ENCODE peak calls at places on chromosomes 1 and 21, in six cellular contexts. One of them, this sample, is unnamed.

GRCh38 chr1:158793604-158794003 is 12.6 kb upstream of the OR6N2 start:
- DNase-seq in Calu3: no peak
- DNase-seq in GM13977: peak
- DNase-seq in left ventricle myocardium inferior: no peak
- DNase-seq in RWPE1: no peak
- DNase-seq in CD8-positive, alpha-beta T cell: peak
- DNase-seq in this sample: no peak

GRCh38 chr1:160267284-160267991 is 5.1 kb upstream of the DCAF8 start:
- DNase-seq in left ventricle myocardium inferior: no peak
- DNase-seq in GM13977: no peak
- DNase-seq in RWPE1: no peak
- DNase-seq in Calu3: no peak
- DNase-seq in CD8-positive, alpha-beta T cell: no peak
- DNase-seq in this sample: no peak

GRCh38 chr1:67094191-67094590 is 40.2 kb upstream of the SLC35D1 start:
- DNase-seq in left ventricle myocardium inferior: no peak
- DNase-seq in GM13977: no peak
- DNase-seq in CD8-positive, alpha-beta T cell: no peak
- DNase-seq in RWPE1: no peak
- DNase-seq in Calu3: no peak
- DNase-seq in this sample: no peak

GRCh38 chr1:157852476-157852875 is 10.9 kb upstream of the CD5L start:
- DNase-seq in Calu3: peak
- DNase-seq in RWPE1: peak
- DNase-seq in CD8-positive, alpha-beta T cell: no peak
- DNase-seq in left ventricle myocardium inferior: no peak
- DNase-seq in GM13977: no peak
- DNase-seq in this sample: no peak

GRCh38 chr1:151968791-151969399 is 24.8 kb downstream of the S100A10 start:
- DNase-seq in CD8-positive, alpha-beta T cell: no peak
- DNase-seq in GM13977: no peak
- DNase-seq in RWPE1: no peak
- DNase-seq in left ventricle myocardium inferior: no peak
- DNase-seq in Calu3: no peak
- DNase-seq in this sample: no peak

GRCh38 chr1:23865543-23865930 is 2.6 kb downstream of the FUCA1 start:
- DNase-seq in CD8-positive, alpha-beta T cell: no peak
- DNase-seq in left ventricle myocardium inferior: no peak
- DNase-seq in RWPE1: peak
- DNase-seq in Calu3: peak
- DNase-seq in GM13977: peak
- DNase-seq in this sample: no peak

GRCh38 chr1:41382531-41383090 is 21.4 kb downstream of the FOXO6 start:
- DNase-seq in GM13977: no peak
- DNase-seq in CD8-positive, alpha-beta T cell: no peak
- DNase-seq in left ventricle myocardium inferior: peak
- DNase-seq in RWPE1: peak
- DNase-seq in Calu3: peak
- DNase-seq in this sample: no peak

GRCh38 chr1:1153874-1154273 is 19.8 kb upstream of the TTLL10 start:
- DNase-seq in left ventricle myocardium inferior: no peak
- DNase-seq in RWPE1: no peak
- DNase-seq in CD8-positive, alpha-beta T cell: no peak
- DNase-seq in Calu3: no peak
- DNase-seq in GM13977: no peak
- DNase-seq in this sample: no peak

GRCh38 chr1:32636793-32637561 is 13.4 kb downstream of the ZBTB8OS start:
- DNase-seq in left ventricle myocardium inferior: no peak
- DNase-seq in GM13977: no peak
- DNase-seq in CD8-positive, alpha-beta T cell: no peak
- DNase-seq in RWPE1: peak
- DNase-seq in Calu3: no peak
- DNase-seq in this sample: no peak

GRCh38 chr1:13792429-13792828 is 92.4 kb downstream of the PRDM2 start:
- DNase-seq in CD8-positive, alpha-beta T cell: no peak
- DNase-seq in Calu3: no peak
- DNase-seq in GM13977: no peak
- DNase-seq in RWPE1: no peak
- DNase-seq in left ventricle myocardium inferior: no peak
- DNase-seq in this sample: no peak

GRCh38 chr1:17439250-17440073 is at the start of gene RCC2:
- DNase-seq in RWPE1: peak
- DNase-seq in GM13977: peak
- DNase-seq in CD8-positive, alpha-beta T cell: peak
- DNase-seq in left ventricle myocardium inferior: peak
- DNase-seq in Calu3: peak
- DNase-seq in this sample: peak

GRCh38 chr1:232669981-232670763 is 40.2 kb upstream of the SIPA1L2 start:
- DNase-seq in left ventricle myocardium inferior: no peak
- DNase-seq in Calu3: no peak
- DNase-seq in CD8-positive, alpha-beta T cell: no peak
- DNase-seq in GM13977: no peak
- DNase-seq in RWPE1: no peak
- DNase-seq in this sample: no peak

GRCh38 chr1:21232044-21232443 is 55.3 kb upstream of the EIF4G3 start:
- DNase-seq in GM13977: peak
- DNase-seq in CD8-positive, alpha-beta T cell: no peak
- DNase-seq in Calu3: peak
- DNase-seq in RWPE1: peak
- DNase-seq in left ventricle myocardium inferior: no peak
- DNase-seq in this sample: no peak

GRCh38 chr1:1213153-1213918 is 617 bp downstream of the TNFRSF4 start:
- DNase-seq in left ventricle myocardium inferior: peak
- DNase-seq in RWPE1: no peak
- DNase-seq in GM13977: no peak
- DNase-seq in Calu3: no peak
- DNase-seq in CD8-positive, alpha-beta T cell: no peak
- DNase-seq in this sample: peak

GRCh38 chr1:84862810-84863251 is 30.2 kb downstream of the LPAR3 start:
- DNase-seq in GM13977: peak
- DNase-seq in CD8-positive, alpha-beta T cell: no peak
- DNase-seq in left ventricle myocardium inferior: no peak
- DNase-seq in Calu3: no peak
- DNase-seq in RWPE1: no peak
- DNase-seq in this sample: no peak

GRCh38 chr1:154833841-154834240 is 36.2 kb downstream of the KCNN3 start:
- DNase-seq in CD8-positive, alpha-beta T cell: no peak
- DNase-seq in left ventricle myocardium inferior: no peak
- DNase-seq in RWPE1: no peak
- DNase-seq in Calu3: no peak
- DNase-seq in GM13977: no peak
- DNase-seq in this sample: no peak

GRCh38 chr1:204408074-204408507 is 3.5 kb downstream of the PPP1R15B start:
- DNase-seq in Calu3: peak
- DNase-seq in RWPE1: peak
- DNase-seq in left ventricle myocardium inferior: peak
- DNase-seq in CD8-positive, alpha-beta T cell: peak
- DNase-seq in GM13977: no peak
- DNase-seq in this sample: no peak

GRCh38 chr21:37986751-37987399 is 70.6 kb upstream of the KCNJ6 start:
- DNase-seq in RWPE1: no peak
- DNase-seq in Calu3: no peak
- DNase-seq in left ventricle myocardium inferior: no peak
- DNase-seq in CD8-positive, alpha-beta T cell: no peak
- DNase-seq in GM13977: no peak
- DNase-seq in this sample: no peak

GRCh38 chr1:63662056-63662836 is 69.0 kb downstream of the PGM1 start:
- DNase-seq in Calu3: peak
- DNase-seq in RWPE1: peak
- DNase-seq in left ventricle myocardium inferior: peak
- DNase-seq in CD8-positive, alpha-beta T cell: no peak
- DNase-seq in GM13977: no peak
- DNase-seq in this sample: no peak

GRCh38 chr1:37146071-37146470 is 111.8 kb upstream of the GRIK3 start:
- DNase-seq in CD8-positive, alpha-beta T cell: no peak
- DNase-seq in RWPE1: no peak
- DNase-seq in Calu3: no peak
- DNase-seq in GM13977: no peak
- DNase-seq in left ventricle myocardium inferior: no peak
- DNase-seq in this sample: no peak

GRCh38 chr1:112862753-112863426 is 93.1 kb downstream of the SLC16A1 start:
- DNase-seq in GM13977: no peak
- DNase-seq in CD8-positive, alpha-beta T cell: no peak
- DNase-seq in RWPE1: no peak
- DNase-seq in left ventricle myocardium inferior: no peak
- DNase-seq in Calu3: no peak
- DNase-seq in this sample: no peak

GRCh38 chr1:11522400-11523235 is 43.7 kb downstream of the DISP3 start:
- DNase-seq in CD8-positive, alpha-beta T cell: no peak
- DNase-seq in GM13977: no peak
- DNase-seq in RWPE1: no peak
- DNase-seq in left ventricle myocardium inferior: no peak
- DNase-seq in Calu3: no peak
- DNase-seq in this sample: no peak

GRCh38 chr1:223834660-223835263 is 11.0 kb downstream of the TP53BP2 start:
- DNase-seq in RWPE1: no peak
- DNase-seq in CD8-positive, alpha-beta T cell: no peak
- DNase-seq in left ventricle myocardium inferior: no peak
- DNase-seq in GM13977: no peak
- DNase-seq in Calu3: no peak
- DNase-seq in this sample: no peak

GRCh38 chr1:59707216-59707615 is 107.5 kb upstream of the HOOK1 start:
- DNase-seq in GM13977: no peak
- DNase-seq in RWPE1: peak
- DNase-seq in left ventricle myocardium inferior: peak
- DNase-seq in CD8-positive, alpha-beta T cell: no peak
- DNase-seq in Calu3: no peak
- DNase-seq in this sample: no peak

GRCh38 chr1:53822931-53823330 is 15.2 kb downstream of the NDC1 start:
- DNase-seq in Calu3: peak
- DNase-seq in RWPE1: no peak
- DNase-seq in left ventricle myocardium inferior: no peak
- DNase-seq in CD8-positive, alpha-beta T cell: no peak
- DNase-seq in GM13977: no peak
- DNase-seq in this sample: no peak

GRCh38 chr1:53821380-53821779 is 16.7 kb downstream of the NDC1 start:
- DNase-seq in Calu3: no peak
- DNase-seq in left ventricle myocardium inferior: no peak
- DNase-seq in RWPE1: no peak
- DNase-seq in GM13977: no peak
- DNase-seq in CD8-positive, alpha-beta T cell: no peak
- DNase-seq in this sample: no peak

GRCh38 chr1:53825306-53825705 is 12.8 kb downstream of the NDC1 start:
- DNase-seq in Calu3: no peak
- DNase-seq in RWPE1: no peak
- DNase-seq in left ventricle myocardium inferior: no peak
- DNase-seq in CD8-positive, alpha-beta T cell: no peak
- DNase-seq in GM13977: no peak
- DNase-seq in this sample: no peak

DNA sequence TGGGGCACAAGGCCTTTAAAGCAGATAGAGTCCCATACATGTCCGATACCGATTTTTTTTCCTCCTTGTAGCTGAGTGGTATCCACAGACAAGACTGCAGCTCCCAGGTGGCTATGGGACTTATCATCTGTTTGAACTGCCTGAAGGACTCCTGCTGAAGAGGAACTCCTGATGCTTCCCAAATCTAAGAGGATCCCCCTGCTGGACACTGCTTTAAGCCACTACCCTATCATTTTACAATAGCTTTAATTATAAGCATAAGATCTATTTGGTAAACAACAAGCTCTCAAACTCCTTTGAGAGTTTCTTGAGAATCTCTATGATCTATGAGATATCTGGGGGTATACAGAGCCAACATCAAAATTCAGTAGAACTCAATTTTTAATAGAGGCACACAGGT is 11.7 kb downstream of the NDC1 start:
- DNase-seq in Calu3: no peak
- DNase-seq in CD8-positive, alpha-beta T cell: no peak
- DNase-seq in left ventricle myocardium inferior: no peak
- DNase-seq in RWPE1: no peak
- DNase-seq in GM13977: no peak
- DNase-seq in this sample: no peak
- TF ChIP-seq CTCF in Calu3: no peak
- TF ChIP-seq CTCF in CD8-positive, alpha-beta T cell: no peak
- TF ChIP-seq CTCF in left ventricle myocardium inferior: no peak
- TF ChIP-seq CTCF in RWPE1: no peak
- TF ChIP-seq CTCF in GM13977: no peak
- TF ChIP-seq CTCF in this sample: no peak

GRCh38 chr1:179090522-179090921 is 8.7 kb downstream of the TOR3A start:
- DNase-seq in left ventricle myocardium inferior: no peak
- DNase-seq in RWPE1: no peak
- DNase-seq in Calu3: no peak
- DNase-seq in GM13977: no peak
- DNase-seq in CD8-positive, alpha-beta T cell: no peak
- DNase-seq in this sample: no peak
- TF ChIP-seq CTCF in left ventricle myocardium inferior: peak
- TF ChIP-seq CTCF in RWPE1: no peak
- TF ChIP-seq CTCF in Calu3: no peak
- TF ChIP-seq CTCF in GM13977: no peak
- TF ChIP-seq CTCF in CD8-positive, alpha-beta T cell: no peak
- TF ChIP-seq CTCF in this sample: no peak

GRCh38 chr1:231171623-231172197 is 9.9 kb downstream of the TRIM67 start:
- DNase-seq in GM13977: no peak
- DNase-seq in Calu3: no peak
- DNase-seq in RWPE1: no peak
- DNase-seq in left ventricle myocardium inferior: no peak
- DNase-seq in CD8-positive, alpha-beta T cell: no peak
- DNase-seq in this sample: no peak

GRCh38 chr1:231172411-231172810 is 10.6 kb downstream of the TRIM67 start:
- DNase-seq in CD8-positive, alpha-beta T cell: no peak
- DNase-seq in left ventricle myocardium inferior: peak
- DNase-seq in RWPE1: no peak
- DNase-seq in Calu3: no peak
- DNase-seq in GM13977: no peak
- DNase-seq in this sample: no peak

GRCh38 chr1:231166398-231166797 is 4.5 kb downstream of the TRIM67 start:
- DNase-seq in Calu3: no peak
- DNase-seq in GM13977: no peak
- DNase-seq in CD8-positive, alpha-beta T cell: no peak
- DNase-seq in RWPE1: no peak
- DNase-seq in left ventricle myocardium inferior: no peak
- DNase-seq in this sample: no peak

GRCh38 chr1:231165371-231165770 is 3.5 kb downstream of the TRIM67 start:
- DNase-seq in GM13977: no peak
- DNase-seq in CD8-positive, alpha-beta T cell: no peak
- DNase-seq in RWPE1: no peak
- DNase-seq in Calu3: no peak
- DNase-seq in left ventricle myocardium inferior: no peak
- DNase-seq in this sample: no peak

DNA sequence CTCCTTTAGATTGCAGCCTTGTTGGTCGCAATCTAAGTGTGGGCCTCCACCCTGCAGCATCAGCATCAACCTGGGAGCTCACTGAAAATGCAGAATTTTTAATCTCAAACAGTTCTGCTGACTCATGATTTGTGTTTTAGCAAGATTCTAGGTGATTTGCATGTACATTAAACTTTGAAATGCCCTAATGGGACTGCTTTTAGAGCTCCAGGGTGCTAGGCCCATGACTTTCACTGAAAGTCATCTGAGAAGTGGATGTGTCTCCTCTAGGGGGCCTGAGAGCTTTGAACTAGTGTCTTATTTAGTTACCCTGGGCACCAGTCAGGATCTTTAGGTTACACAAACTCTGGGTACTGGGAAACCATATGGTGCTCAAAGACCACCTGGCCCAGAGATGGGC is 9.0 kb downstream of the TRIM67 start:
- DNase-seq in CD8-positive, alpha-beta T cell: no peak
- DNase-seq in RWPE1: no peak
- DNase-seq in left ventricle myocardium inferior: no peak
- DNase-seq in Calu3: no peak
- DNase-seq in GM13977: no peak
- DNase-seq in this sample: no peak
- TF ChIP-seq CTCF in CD8-positive, alpha-beta T cell: no peak
- TF ChIP-seq CTCF in RWPE1: no peak
- TF ChIP-seq CTCF in left ventricle myocardium inferior: no peak
- TF ChIP-seq CTCF in Calu3: peak
- TF ChIP-seq CTCF in GM13977: no peak
- TF ChIP-seq CTCF in this sample: no peak

GRCh38 chr1:88462481-88463261 is 221.4 kb upstream of the PKN2 start:
- DNase-seq in Calu3: peak
- DNase-seq in GM13977: no peak
- DNase-seq in CD8-positive, alpha-beta T cell: no peak
- DNase-seq in RWPE1: no peak
- DNase-seq in left ventricle myocardium inferior: peak
- DNase-seq in this sample: no peak
- TF ChIP-seq CTCF in Calu3: no peak
- TF ChIP-seq CTCF in GM13977: no peak
- TF ChIP-seq CTCF in CD8-positive, alpha-beta T cell: no peak
- TF ChIP-seq CTCF in RWPE1: no peak
- TF ChIP-seq CTCF in left ventricle myocardium inferior: no peak
- TF ChIP-seq CTCF in this sample: no peak